ENCODE peak calls at places on chromosomes 11 and 22, in five cellular contexts. One of them, this sample, is unnamed.

GRCh38 chr11:125224391-125225015 is 60.0 kb downstream of the PKNOX2 start:
- DNase-seq in ELF-1: peak; percentile 68
- DNase-seq in stimulated activated effector memory CD8-positive, alpha-beta T cell treated with anti-CD3 and anti-CD28 coated beads, Interleukin-12 subunit alpha, Interleukin-12 subunit beta, amount 100 ng/mL, for 72 hours: no peak
- DNase-seq in tibial artery: no peak
- DNase-seq in H4: no peak
- DNase-seq in this sample: no peak

GRCh38 chr11:86784247-86784681 is 16.1 kb upstream of the PRSS23 start:
- DNase-seq in H4: no peak
- DNase-seq in stimulated activated effector memory CD8-positive, alpha-beta T cell treated with anti-CD3 and anti-CD28 coated beads, Interleukin-12 subunit alpha, Interleukin-12 subunit beta, amount 100 ng/mL, for 72 hours: no peak
- DNase-seq in ELF-1: no peak
- DNase-seq in tibial artery: no peak
- DNase-seq in this sample: no peak

GRCh38 chr11:97909544-97910394 is 1111.0 kb upstream of the CNTN5 start:
- DNase-seq in stimulated activated effector memory CD8-positive, alpha-beta T cell treated with anti-CD3 and anti-CD28 coated beads, Interleukin-12 subunit alpha, Interleukin-12 subunit beta, amount 100 ng/mL, for 72 hours: no peak
- DNase-seq in H4: peak; percentile 4
- DNase-seq in ELF-1: no peak
- DNase-seq in tibial artery: no peak
- DNase-seq in this sample: no peak

GRCh38 chr11:100863080-100863581 is 176.0 kb downstream of the ARHGAP42 start:
- DNase-seq in tibial artery: no peak
- DNase-seq in H4: peak; percentile 98
- DNase-seq in ELF-1: peak; percentile 20
- DNase-seq in stimulated activated effector memory CD8-positive, alpha-beta T cell treated with anti-CD3 and anti-CD28 coated beads, Interleukin-12 subunit alpha, Interleukin-12 subunit beta, amount 100 ng/mL, for 72 hours: no peak
- DNase-seq in this sample: no peak

GRCh38 chr22:41780714-41781507 is 19.6 kb upstream of the CCDC134 start:
- DNase-seq in ELF-1: no peak
- DNase-seq in tibial artery: peak; percentile 69
- DNase-seq in stimulated activated effector memory CD8-positive, alpha-beta T cell treated with anti-CD3 and anti-CD28 coated beads, Interleukin-12 subunit alpha, Interleukin-12 subunit beta, amount 100 ng/mL, for 72 hours: peak; percentile 58
- DNase-seq in H4: peak; percentile 27
- DNase-seq in this sample: peak; percentile 83

GRCh38 chr11:88103337-88104206 is 71.7 kb downstream of the RAB38 start:
- DNase-seq in stimulated activated effector memory CD8-positive, alpha-beta T cell treated with anti-CD3 and anti-CD28 coated beads, Interleukin-12 subunit alpha, Interleukin-12 subunit beta, amount 100 ng/mL, for 72 hours: peak; percentile 17
- DNase-seq in tibial artery: no peak
- DNase-seq in H4: peak; percentile 93
- DNase-seq in ELF-1: peak; percentile 92
- DNase-seq in this sample: no peak

GRCh38 chr22:46256358-46256958 is 6.4 kb upstream of the CDPF1 start:
- DNase-seq in ELF-1: peak; percentile 52
- DNase-seq in tibial artery: no peak
- DNase-seq in stimulated activated effector memory CD8-positive, alpha-beta T cell treated with anti-CD3 and anti-CD28 coated beads, Interleukin-12 subunit alpha, Interleukin-12 subunit beta, amount 100 ng/mL, for 72 hours: no peak
- DNase-seq in H4: no peak
- DNase-seq in this sample: no peak

GRCh38 chr11:132858203-132858602 is 674.1 kb downstream of the OPCML start:
- DNase-seq in stimulated activated effector memory CD8-positive, alpha-beta T cell treated with anti-CD3 and anti-CD28 coated beads, Interleukin-12 subunit alpha, Interleukin-12 subunit beta, amount 100 ng/mL, for 72 hours: no peak
- DNase-seq in ELF-1: peak; percentile 80
- DNase-seq in tibial artery: no peak
- DNase-seq in H4: peak; percentile 44
- DNase-seq in this sample: no peak

GRCh38 chr22:47192106-47192650 is 429.7 kb downstream of the TBC1D22A start:
- DNase-seq in H4: no peak
- DNase-seq in stimulated activated effector memory CD8-positive, alpha-beta T cell treated with anti-CD3 and anti-CD28 coated beads, Interleukin-12 subunit alpha, Interleukin-12 subunit beta, amount 100 ng/mL, for 72 hours: no peak
- DNase-seq in tibial artery: peak; percentile 59
- DNase-seq in ELF-1: no peak
- DNase-seq in this sample: no peak

GRCh38 chr22:28171135-28171534 is 252.1 kb upstream of the PITPNB start:
- DNase-seq in tibial artery: no peak
- DNase-seq in stimulated activated effector memory CD8-positive, alpha-beta T cell treated with anti-CD3 and anti-CD28 coated beads, Interleukin-12 subunit alpha, Interleukin-12 subunit beta, amount 100 ng/mL, for 72 hours: no peak
- DNase-seq in ELF-1: no peak
- DNase-seq in H4: no peak
- DNase-seq in this sample: no peak

GRCh38 chr11:3108183-3108721 is 51.0 kb upstream of the CARS1 start:
- DNase-seq in H4: no peak
- DNase-seq in tibial artery: peak; percentile 58
- DNase-seq in stimulated activated effector memory CD8-positive, alpha-beta T cell treated with anti-CD3 and anti-CD28 coated beads, Interleukin-12 subunit alpha, Interleukin-12 subunit beta, amount 100 ng/mL, for 72 hours: no peak
- DNase-seq in ELF-1: no peak
- DNase-seq in this sample: peak; percentile 19

GRCh38 chr11:75105462-75105925 is 8.8 kb upstream of the OR2AT4 start:
- DNase-seq in ELF-1: peak; percentile 88
- DNase-seq in stimulated activated effector memory CD8-positive, alpha-beta T cell treated with anti-CD3 and anti-CD28 coated beads, Interleukin-12 subunit alpha, Interleukin-12 subunit beta, amount 100 ng/mL, for 72 hours: no peak
- DNase-seq in H4: no peak
- DNase-seq in tibial artery: no peak
- DNase-seq in this sample: no peak

GRCh38 chr11:44926036-44926435 is 24.6 kb downstream of the TP53I11 start:
- DNase-seq in tibial artery: no peak
- DNase-seq in ELF-1: no peak
- DNase-seq in stimulated activated effector memory CD8-positive, alpha-beta T cell treated with anti-CD3 and anti-CD28 coated beads, Interleukin-12 subunit alpha, Interleukin-12 subunit beta, amount 100 ng/mL, for 72 hours: no peak
- DNase-seq in H4: no peak
- DNase-seq in this sample: no peak